ENCODE peak calls at places on chromosomes 3 and 15, in eight cellular contexts. One of them, this sample, is unnamed.

GRCh38 chr3:143497382-143497781 is 350.9 kb downstream of the SLC9A9 start:
- DNase-seq in MG63: no peak
- DNase-seq in activated naive CD4-positive, alpha-beta T cell: no peak
- DNase-seq in erythroblast: no peak
- DNase-seq in activated naive CD8-positive, alpha-beta T cell treated with anti-CD3 and anti-CD28 coated beads, Interleukin-2, amount 50 U/mL, for 24 hours: no peak
- DNase-seq in NCI-H2081 treated with DMSO at 0.1 percent for 48 hours: no peak
- DNase-seq in choroid plexus epithelial cell: no peak
- DNase-seq in stimulated activated CD4-positive, alpha-beta T cell treated with anti-CD3 and anti-CD28 coated beads, Interleukin-1b, Interleukin-23, amount 100 ng/mL, for 48 hours: no peak
- DNase-seq in this sample: no peak

GRCh38 chr3:195849322-195850074 is 37.8 kb upstream of the MUC4 start:
- DNase-seq in MG63: no peak
- DNase-seq in activated naive CD4-positive, alpha-beta T cell: no peak
- DNase-seq in erythroblast: peak
- DNase-seq in activated naive CD8-positive, alpha-beta T cell treated with anti-CD3 and anti-CD28 coated beads, Interleukin-2, amount 50 U/mL, for 24 hours: no peak
- DNase-seq in NCI-H2081 treated with DMSO at 0.1 percent for 48 hours: no peak
- DNase-seq in choroid plexus epithelial cell: no peak
- DNase-seq in stimulated activated CD4-positive, alpha-beta T cell treated with anti-CD3 and anti-CD28 coated beads, Interleukin-1b, Interleukin-23, amount 100 ng/mL, for 48 hours: no peak
- DNase-seq in this sample: peak

GRCh38 chr3:53531749-53532148 is 37.3 kb downstream of the CACNA1D start:
- DNase-seq in MG63: no peak
- DNase-seq in activated naive CD4-positive, alpha-beta T cell: no peak
- DNase-seq in erythroblast: no peak
- DNase-seq in activated naive CD8-positive, alpha-beta T cell treated with anti-CD3 and anti-CD28 coated beads, Interleukin-2, amount 50 U/mL, for 24 hours: no peak
- DNase-seq in NCI-H2081 treated with DMSO at 0.1 percent for 48 hours: no peak
- DNase-seq in choroid plexus epithelial cell: no peak
- DNase-seq in stimulated activated CD4-positive, alpha-beta T cell treated with anti-CD3 and anti-CD28 coated beads, Interleukin-1b, Interleukin-23, amount 100 ng/mL, for 48 hours: no peak
- DNase-seq in this sample: no peak

GRCh38 chr15:25568751-25569150 is 129.9 kb upstream of the UBE3A start:
- DNase-seq in MG63: peak
- DNase-seq in activated naive CD4-positive, alpha-beta T cell: no peak
- DNase-seq in erythroblast: no peak
- DNase-seq in activated naive CD8-positive, alpha-beta T cell treated with anti-CD3 and anti-CD28 coated beads, Interleukin-2, amount 50 U/mL, for 24 hours: no peak
- DNase-seq in NCI-H2081 treated with DMSO at 0.1 percent for 48 hours: no peak
- DNase-seq in choroid plexus epithelial cell: no peak
- DNase-seq in stimulated activated CD4-positive, alpha-beta T cell treated with anti-CD3 and anti-CD28 coated beads, Interleukin-1b, Interleukin-23, amount 100 ng/mL, for 48 hours: no peak
- DNase-seq in this sample: no peak

GRCh38 chr3:126432361-126432760 is 37.7 kb downstream of the CFAP100 start:
- DNase-seq in MG63: no peak
- DNase-seq in activated naive CD4-positive, alpha-beta T cell: no peak
- DNase-seq in erythroblast: no peak
- DNase-seq in activated naive CD8-positive, alpha-beta T cell treated with anti-CD3 and anti-CD28 coated beads, Interleukin-2, amount 50 U/mL, for 24 hours: no peak
- DNase-seq in NCI-H2081 treated with DMSO at 0.1 percent for 48 hours: no peak
- DNase-seq in choroid plexus epithelial cell: peak
- DNase-seq in stimulated activated CD4-positive, alpha-beta T cell treated with anti-CD3 and anti-CD28 coated beads, Interleukin-1b, Interleukin-23, amount 100 ng/mL, for 48 hours: no peak
- DNase-seq in this sample: no peak

GRCh38 chr3:187808466-187809291 is 63.4 kb upstream of the BCL6 start:
- DNase-seq in MG63: no peak
- DNase-seq in activated naive CD4-positive, alpha-beta T cell: no peak
- DNase-seq in erythroblast: no peak
- DNase-seq in activated naive CD8-positive, alpha-beta T cell treated with anti-CD3 and anti-CD28 coated beads, Interleukin-2, amount 50 U/mL, for 24 hours: no peak
- DNase-seq in NCI-H2081 treated with DMSO at 0.1 percent for 48 hours: no peak
- DNase-seq in choroid plexus epithelial cell: peak
- DNase-seq in stimulated activated CD4-positive, alpha-beta T cell treated with anti-CD3 and anti-CD28 coated beads, Interleukin-1b, Interleukin-23, amount 100 ng/mL, for 48 hours: no peak
- DNase-seq in this sample: peak

GRCh38 chr15:52462806-52463360 is 65.8 kb downstream of the MYO5A start:
- DNase-seq in MG63: no peak
- DNase-seq in activated naive CD4-positive, alpha-beta T cell: no peak
- DNase-seq in erythroblast: no peak
- DNase-seq in activated naive CD8-positive, alpha-beta T cell treated with anti-CD3 and anti-CD28 coated beads, Interleukin-2, amount 50 U/mL, for 24 hours: no peak
- DNase-seq in NCI-H2081 treated with DMSO at 0.1 percent for 48 hours: no peak
- DNase-seq in choroid plexus epithelial cell: no peak
- DNase-seq in stimulated activated CD4-positive, alpha-beta T cell treated with anti-CD3 and anti-CD28 coated beads, Interleukin-1b, Interleukin-23, amount 100 ng/mL, for 48 hours: no peak
- DNase-seq in this sample: no peak

GRCh38 chr15:80424381-80424780 is 20.2 kb downstream of the ARNT2 start:
- DNase-seq in MG63: no peak
- DNase-seq in activated naive CD4-positive, alpha-beta T cell: no peak
- DNase-seq in erythroblast: no peak
- DNase-seq in activated naive CD8-positive, alpha-beta T cell treated with anti-CD3 and anti-CD28 coated beads, Interleukin-2, amount 50 U/mL, for 24 hours: no peak
- DNase-seq in NCI-H2081 treated with DMSO at 0.1 percent for 48 hours: no peak
- DNase-seq in choroid plexus epithelial cell: no peak
- DNase-seq in stimulated activated CD4-positive, alpha-beta T cell treated with anti-CD3 and anti-CD28 coated beads, Interleukin-1b, Interleukin-23, amount 100 ng/mL, for 48 hours: no peak
- DNase-seq in this sample: peak

GRCh38 chr3:21273256-21273999 is 477.6 kb downstream of the ZNF385D start:
- DNase-seq in MG63: peak
- DNase-seq in activated naive CD4-positive, alpha-beta T cell: no peak
- DNase-seq in erythroblast: no peak
- DNase-seq in activated naive CD8-positive, alpha-beta T cell treated with anti-CD3 and anti-CD28 coated beads, Interleukin-2, amount 50 U/mL, for 24 hours: no peak
- DNase-seq in NCI-H2081 treated with DMSO at 0.1 percent for 48 hours: no peak
- DNase-seq in choroid plexus epithelial cell: no peak
- DNase-seq in stimulated activated CD4-positive, alpha-beta T cell treated with anti-CD3 and anti-CD28 coated beads, Interleukin-1b, Interleukin-23, amount 100 ng/mL, for 48 hours: no peak
- DNase-seq in this sample: no peak